ENCODE peak calls at places on chromosomes 6 and 20, in six cellular contexts. A is nephron progenitor cell, L is heart left ventricle, R is glutamatergic neuron, B is endothelial cell, N is fibroblast of pulmonary artery. C is an unnamed sample.

GRCh38 chr6:19231878-19232519 is 605.2 kb upstream of the ID4 start:
- DNase-seq in A (no peak), L (no peak), R (no peak), B (no peak), N (no peak), C (no peak)

GRCh38 chr6:32167154-32167760 is 2.9 kb downstream of the EGFL8 start:
- DNase-seq in A (no peak), L (no peak), R (no peak), B (no peak), N (no peak), C (no peak)

GRCh38 chr20:15799871-15800270 is 773.4 kb downstream of the KIF16B start:
- DNase-seq in A (no peak), L (no peak), R (no peak), B (no peak), N (peak; percentile 41), C (no peak)

GRCh38 chr20:51639206-51639832 is 96.8 kb upstream of the NFATC2 start:
- DNase-seq in A (peak; percentile 91), L (peak; percentile 61), R (peak; percentile 89), B (peak; percentile 85), N (peak; percentile 81), C (peak; percentile 89)

GRCh38 chr6:5398530-5398929 is 137.2 kb downstream of the FARS2 start:
- DNase-seq in A (no peak), L (no peak), R (no peak), B (no peak), N (peak; percentile 74), C (no peak)

GRCh38 chr20:17790308-17790707 is 90.5 kb downstream of the BANF2 start:
- DNase-seq in A (no peak), L (no peak), R (no peak), B (no peak), N (no peak), C (no peak)

GRCh38 chr6:162543221-162543620 is 184.3 kb downstream of the PRKN start:
- DNase-seq in A (no peak), L (no peak), R (no peak), B (no peak), N (no peak), C (no peak)

GRCh38 chr6:40194771-40195170 is 260.5 kb upstream of the MOCS1 start:
- DNase-seq in A (no peak), L (no peak), R (no peak), B (no peak), N (no peak), C (no peak)

GRCh38 chr6:55617272-55617671 is 38.3 kb upstream of the HMGCLL1 start:
- DNase-seq in A (peak; percentile 19), L (no peak), R (no peak), B (peak; percentile 14), N (peak; percentile 69), C (peak; percentile 12)

DNA sequence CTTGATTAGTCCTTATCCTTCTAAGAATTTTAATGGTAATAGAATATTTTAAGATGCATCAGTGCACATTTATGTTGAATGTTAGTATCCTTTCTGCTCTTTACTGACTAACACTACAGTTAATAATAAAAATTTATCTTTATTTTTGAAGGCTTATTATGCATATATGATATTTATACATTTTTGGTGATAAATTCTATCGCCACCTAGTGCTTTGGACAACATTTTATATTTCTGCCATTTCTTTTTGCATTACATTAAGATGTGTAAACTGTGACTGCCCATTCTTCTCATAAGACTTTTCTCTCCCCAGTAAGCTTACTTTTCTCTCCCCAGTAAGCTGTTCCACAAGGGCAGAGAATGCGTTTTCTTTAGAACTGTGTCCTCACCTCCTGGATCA is 252.3 kb downstream of the GRIK2 start:
- DNase-seq in A (no peak), L (no peak), R (no peak), B (no peak), N (no peak), C (no peak)
- TF ChIP-seq CTCF in A (no peak), L (no peak), R (no peak), B (no peak), N (no peak), C (no peak)

GRCh38 chr20:37276494-37277252 is 12.8 kb upstream of the MANBAL start:
- DNase-seq in A (no peak), L (peak; percentile 56), R (peak; percentile 43), B (no peak), N (peak; percentile 86), C (no peak)
- TF ChIP-seq CTCF in A (no peak), L (peak; percentile 27), R (no peak), B (no peak), N (peak; percentile 47), C (no peak)

GRCh38 chr6:104995989-104996617 is 39.2 kb downstream of the LIN28B start:
- DNase-seq in A (no peak), L (no peak), R (no peak), B (no peak), N (peak; percentile 30), C (no peak)
- TF ChIP-seq CTCF in A (no peak), L (no peak), R (no peak), B (no peak), N (no peak), C (no peak)

DNA sequence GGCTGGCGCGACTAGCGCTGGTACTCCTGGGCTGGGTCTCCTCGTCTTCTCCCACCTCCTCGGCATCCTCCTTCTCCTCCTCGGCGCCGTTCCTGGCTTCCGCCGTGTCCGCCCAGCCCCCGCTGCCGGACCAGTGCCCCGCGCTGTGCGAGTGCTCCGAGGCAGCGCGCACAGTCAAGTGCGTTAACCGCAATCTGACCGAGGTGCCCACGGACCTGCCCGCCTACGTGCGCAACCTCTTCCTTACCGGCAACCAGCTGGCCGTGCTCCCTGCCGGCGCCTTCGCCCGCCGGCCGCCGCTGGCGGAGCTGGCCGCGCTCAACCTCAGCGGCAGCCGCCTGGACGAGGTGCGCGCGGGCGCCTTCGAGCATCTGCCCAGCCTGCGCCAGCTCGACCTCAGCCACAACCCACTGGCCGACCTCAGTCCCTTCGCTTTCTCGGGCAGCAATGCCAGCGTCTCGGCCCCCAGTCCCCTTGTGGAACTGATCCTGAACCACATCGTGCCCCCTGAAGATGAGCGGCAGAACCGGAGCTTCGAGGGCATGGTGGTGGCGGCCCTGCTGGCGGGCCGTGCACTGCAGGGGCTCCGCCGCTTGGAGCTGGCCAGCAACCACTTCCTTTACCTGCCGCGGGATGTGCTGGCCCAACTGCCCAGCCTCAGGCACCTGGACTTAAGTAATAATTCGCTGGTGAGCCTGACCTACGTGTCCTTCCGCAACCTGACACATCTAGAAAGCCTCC is 1.6 kb downstream of the TPBG start:
- DNase-seq in A (peak; percentile 54), L (peak; percentile 22), R (peak; percentile 69), B (peak; percentile 55), N (peak; percentile 35), C (peak; percentile 44)
- TF ChIP-seq CTCF in A (no peak), L (no peak), R (no peak), B (peak; percentile 41), N (peak; percentile 4), C (peak; percentile 57)

GRCh38 chr6:20674664-20675063 is 140.4 kb downstream of the CDKAL1 start:
- DNase-seq in A (no peak), L (no peak), R (no peak), B (no peak), N (no peak), C (no peak)
- TF ChIP-seq CTCF in A (no peak), L (no peak), R (no peak), B (no peak), N (no peak), C (no peak)

DNA sequence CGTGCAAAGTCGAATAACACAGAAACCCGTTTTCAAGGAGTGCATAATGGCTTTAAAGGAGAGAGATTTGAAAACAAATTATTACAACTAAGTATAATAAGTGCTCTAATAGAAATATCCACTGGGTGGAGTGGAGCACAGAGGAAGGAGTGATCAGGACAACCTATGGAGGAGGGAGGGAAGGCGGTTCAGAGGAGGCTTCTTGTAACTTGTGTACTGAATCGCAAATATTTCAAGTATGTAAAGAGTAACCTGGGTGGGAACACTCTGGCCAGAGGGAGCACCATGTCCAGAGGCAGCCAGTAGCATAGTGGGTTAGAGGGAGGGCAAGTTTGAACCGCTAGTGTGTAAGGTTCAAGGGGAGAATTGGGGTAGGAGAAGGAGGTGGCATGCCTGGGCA is 21.6 kb upstream of the TNFAIP3 start:
- DNase-seq in A (no peak), L (no peak), R (no peak), B (no peak), N (no peak), C (no peak)
- TF ChIP-seq CTCF in A (no peak), L (no peak), R (no peak), B (no peak), N (peak; percentile 18), C (no peak)

DNA sequence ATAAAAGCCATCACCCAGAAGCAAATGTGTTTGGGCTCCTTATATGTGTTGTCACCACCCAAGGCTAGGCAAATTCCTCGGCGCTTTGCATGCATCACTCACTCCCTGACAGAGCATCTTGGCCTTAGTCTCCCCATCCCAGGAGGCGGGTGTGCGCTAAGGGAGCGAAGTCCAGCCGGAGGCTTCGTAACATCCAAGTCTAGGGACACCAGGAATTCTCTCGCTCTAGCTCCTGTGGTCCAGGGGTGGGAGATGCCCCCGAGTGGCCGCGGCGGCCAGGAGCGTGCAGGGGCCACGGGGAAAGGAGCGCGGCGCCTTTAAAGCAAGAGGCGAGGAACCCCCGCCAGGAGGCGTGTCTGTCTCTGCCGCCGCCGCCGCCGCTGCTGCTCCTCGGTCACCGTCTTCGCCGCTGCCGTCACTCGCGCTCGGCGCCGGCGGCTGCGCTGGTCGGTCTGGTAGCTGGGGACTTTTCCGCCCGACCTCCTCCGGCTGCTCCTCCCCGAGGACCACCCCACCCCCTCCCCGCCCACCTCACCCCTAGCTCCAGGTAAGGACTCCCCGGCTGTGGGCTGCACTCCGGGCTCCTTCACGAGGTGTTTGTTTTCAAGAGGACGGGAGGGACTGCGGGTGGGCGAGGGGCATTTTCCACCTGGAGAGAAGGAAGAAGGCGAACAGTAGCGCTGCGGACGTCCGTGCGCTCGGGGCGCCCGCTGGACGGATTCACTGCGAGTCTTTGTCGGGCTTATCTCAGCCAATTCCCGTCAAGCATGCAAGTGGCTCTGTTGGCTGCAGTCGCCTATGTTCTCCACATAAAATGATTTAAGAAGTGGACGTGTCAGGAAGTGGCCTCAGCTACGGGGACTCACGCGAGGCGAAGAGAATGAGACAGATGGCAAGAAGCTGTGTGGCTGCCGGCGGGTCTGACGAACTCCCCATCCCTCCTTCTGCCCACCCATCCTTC is at the start of gene GRIK2:
- DNase-seq in A (peak; percentile 82), L (no peak), R (peak; percentile 89), B (peak; percentile 71), N (peak; percentile 33), C (peak; percentile 63)
- TF ChIP-seq CTCF in A (peak; percentile 31), L (peak; percentile 23), R (peak; percentile 74), B (peak; percentile 39), N (peak; percentile 7), C (peak; percentile 64)

GRCh38 chr20:9886227-9886626 is 47.4 kb upstream of the PAK5 start:
- DNase-seq in A (no peak), L (no peak), R (no peak), B (no peak), N (no peak), C (no peak)

GRCh38 chr20:9884666-9885065 is 45.8 kb upstream of the PAK5 start:
- DNase-seq in A (no peak), L (no peak), R (no peak), B (no peak), N (no peak), C (no peak)

GRCh38 chr20:9889270-9889981 is 50.5 kb upstream of the PAK5 start:
- DNase-seq in A (no peak), L (no peak), R (no peak), B (no peak), N (no peak), C (no peak)

GRCh38 chr20:9878096-9878495 is 39.2 kb upstream of the PAK5 start:
- DNase-seq in A (no peak), L (no peak), R (no peak), B (no peak), N (no peak), C (no peak)

GRCh38 chr20:9884061-9884460 is 45.2 kb upstream of the PAK5 start:
- DNase-seq in A (no peak), L (no peak), R (no peak), B (no peak), N (no peak), C (no peak)
- TF ChIP-seq CTCF in A (no peak), L (no peak), R (no peak), B (no peak), N (no peak), C (peak; percentile 50)